ENCODE peak calls at places on chromosomes 4 and X, in six cellular contexts. Z is neuronal stem cell, V is IMR-90, I is fibroblast of lung, S is mammary epithelial cell, X is MM.1S. N is an unnamed sample.

GRCh38 chrX:51336584-51336983 is 4.0 kb downstream of the NUDT10 start:
- DNase-seq in Z (no peak), V (peak), I (peak), S (peak), X (peak), N (peak)

GRCh38 chr4:116925900-116926457 is 159.4 kb downstream of the TRAM1L1 start:
- DNase-seq in Z (peak), V (no peak), I (peak), S (no peak), X (no peak), N (no peak)

GRCh38 chr4:112213091-112213490 is 18.5 kb upstream of the AP1AR start:
- DNase-seq in Z (no peak), V (no peak), I (peak), S (peak), X (peak), N (peak)

GRCh38 chr4:176868676-176869075 is 76.0 kb upstream of the VEGFC start:
- DNase-seq in Z (no peak), V (no peak), I (no peak), S (no peak), X (peak), N (no peak)

GRCh38 chrX:87397103-87397886 is 120.3 kb upstream of the KLHL4 start:
- DNase-seq in Z (no peak), V (no peak), I (peak), S (no peak), X (no peak), N (no peak)

GRCh38 chrX:135481696-135482179 is 38.7 kb upstream of the INTS6L start:
- DNase-seq in Z (no peak), V (no peak), I (no peak), S (no peak), X (no peak), N (no peak)

GRCh38 chrX:1430451-1430850 is 22.3 kb downstream of the ASMTL start:
- DNase-seq in Z (no peak), V (no peak), I (no peak), S (no peak), X (no peak), N (no peak)

GRCh38 chr4:119626420-119626819 is 2.2 kb downstream of the PDE5A start:
- DNase-seq in Z (no peak), V (no peak), I (no peak), S (no peak), X (no peak), N (peak)

GRCh38 chr4:155207534-155208257 is 740 bp upstream of the NPY2R start:
- DNase-seq in Z (peak), V (no peak), I (peak), S (peak), X (no peak), N (no peak)

GRCh38 chr4:155208258-155209054 is at the start of gene NPY2R:
- DNase-seq in Z (peak), V (no peak), I (peak), S (no peak), X (no peak), N (no peak)
- H2AFZ ChIP-seq in Z (peak), V (peak), I (no peak), S (no peak), X (no peak), N (no peak)

DNA sequence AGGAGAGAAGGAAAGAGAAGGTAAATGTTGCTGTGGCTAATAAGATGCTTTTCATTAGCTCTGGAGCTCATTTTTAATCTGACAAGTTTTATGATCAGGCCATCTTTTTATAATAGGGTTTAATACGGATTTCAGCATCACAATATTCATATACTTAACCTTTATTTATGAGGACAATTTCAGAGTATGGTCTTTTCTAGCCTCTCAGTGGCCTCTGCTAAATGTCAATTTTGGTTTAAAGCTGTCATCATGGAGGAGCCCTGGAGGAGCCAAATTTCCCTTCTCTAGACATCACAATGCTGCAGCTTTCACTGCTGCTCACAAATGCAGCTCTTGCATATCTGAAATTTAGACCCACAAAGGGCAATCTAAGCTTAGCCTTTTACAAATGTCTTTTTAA is 510.4 kb downstream of the PCDH7 start:
- DNase-seq in Z (no peak), V (no peak), I (no peak), S (no peak), X (no peak), N (no peak)
- H2AFZ ChIP-seq in Z (no peak), V (no peak), I (no peak), S (no peak), X (no peak), N (no peak)

DNA sequence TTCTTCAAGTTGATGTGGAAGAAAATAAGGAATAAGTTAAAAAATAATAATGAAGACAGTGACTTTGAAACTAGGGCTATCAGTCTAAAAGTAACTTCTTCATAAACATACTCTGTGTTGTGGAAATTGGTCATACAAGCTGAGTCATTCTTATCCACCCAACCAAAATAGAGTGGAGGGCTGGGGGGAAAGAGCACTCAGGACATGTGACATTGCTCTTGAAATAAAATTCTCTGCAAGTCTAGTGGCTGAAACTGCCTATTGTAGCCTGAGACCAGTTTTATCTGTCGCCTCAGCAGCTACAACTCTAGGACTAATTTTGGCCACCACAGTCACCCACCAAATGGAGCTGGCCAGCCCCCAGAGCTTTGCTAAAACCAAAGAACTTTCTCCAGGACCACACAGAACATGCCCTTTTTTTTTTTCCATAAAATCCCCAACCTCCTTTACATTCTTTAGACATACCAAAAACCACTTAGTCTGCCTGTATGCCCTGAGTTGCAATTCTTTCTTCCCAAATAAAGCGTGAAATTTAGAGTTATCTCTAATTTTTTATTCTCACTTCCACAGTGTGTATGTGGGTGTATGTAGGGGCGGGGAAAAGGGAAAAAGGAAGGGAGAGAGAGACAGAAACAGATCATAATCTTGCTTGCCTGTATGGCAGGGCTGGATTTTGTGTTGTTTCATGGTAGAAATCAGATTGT is 23.0 kb upstream of the SLC25A4 start:
- DNase-seq in Z (no peak), V (peak), I (peak), S (no peak), X (peak), N (no peak)
- H2AFZ ChIP-seq in Z (no peak), V (no peak), I (no peak), S (no peak), X (peak), N (no peak)

GRCh38 chr4:169074117-169074516 is 64.1 kb upstream of the CBR4 start:
- DNase-seq in Z (no peak), V (no peak), I (no peak), S (no peak), X (no peak), N (no peak)
- H2AFZ ChIP-seq in Z (no peak), V (no peak), I (no peak), S (no peak), X (no peak), N (no peak)

DNA sequence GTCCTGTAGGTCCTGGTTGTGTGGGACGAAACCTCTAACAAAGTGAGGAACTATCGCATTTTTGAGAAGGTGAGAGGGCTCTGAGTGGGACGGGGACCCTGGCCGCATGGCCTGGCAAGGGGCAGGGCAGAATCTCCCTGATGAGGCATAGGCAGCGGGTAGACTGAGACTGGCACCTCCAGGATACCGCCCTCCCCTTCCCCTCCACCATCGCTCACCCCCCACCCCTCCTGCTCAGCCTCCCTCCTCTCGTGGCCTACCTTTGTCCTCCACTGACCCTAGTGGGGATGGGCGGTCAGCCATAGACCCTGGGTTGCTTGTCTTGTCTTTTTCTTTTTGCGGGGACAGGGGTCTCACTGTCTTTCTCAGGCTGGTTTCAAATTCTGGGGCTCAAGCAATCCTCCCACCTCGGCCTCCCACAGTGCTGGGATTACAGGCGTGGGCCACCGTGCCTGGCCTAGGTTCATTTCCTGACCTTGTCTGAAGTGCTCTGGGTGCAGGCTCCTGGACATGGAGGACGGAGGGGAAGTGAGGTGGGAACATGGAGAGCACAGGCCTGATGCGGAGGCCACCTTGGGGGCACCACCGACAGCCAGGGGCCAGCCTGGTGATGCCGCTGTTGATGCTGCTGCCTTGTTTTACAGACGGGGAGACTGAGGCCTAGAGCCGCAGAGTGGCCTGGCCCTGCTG is 10.5 kb upstream of the ADD1 start:
- DNase-seq in Z (no peak), V (no peak), I (no peak), S (no peak), X (no peak), N (no peak)
- H2AFZ ChIP-seq in Z (no peak), V (peak), I (no peak), S (no peak), X (no peak), N (no peak)

GRCh38 chr4:48082956-48083355 is 51.1 kb downstream of the TXK start:
- DNase-seq in Z (no peak), V (no peak), I (no peak), S (no peak), X (no peak), N (no peak)

GRCh38 chr4:48081196-48081595 is 52.9 kb downstream of the TXK start:
- DNase-seq in Z (no peak), V (peak), I (peak), S (no peak), X (no peak), N (no peak)

GRCh38 chr4:48090621-48091020 is 43.4 kb downstream of the TXK start:
- DNase-seq in Z (no peak), V (no peak), I (no peak), S (peak), X (no peak), N (no peak)

DNA sequence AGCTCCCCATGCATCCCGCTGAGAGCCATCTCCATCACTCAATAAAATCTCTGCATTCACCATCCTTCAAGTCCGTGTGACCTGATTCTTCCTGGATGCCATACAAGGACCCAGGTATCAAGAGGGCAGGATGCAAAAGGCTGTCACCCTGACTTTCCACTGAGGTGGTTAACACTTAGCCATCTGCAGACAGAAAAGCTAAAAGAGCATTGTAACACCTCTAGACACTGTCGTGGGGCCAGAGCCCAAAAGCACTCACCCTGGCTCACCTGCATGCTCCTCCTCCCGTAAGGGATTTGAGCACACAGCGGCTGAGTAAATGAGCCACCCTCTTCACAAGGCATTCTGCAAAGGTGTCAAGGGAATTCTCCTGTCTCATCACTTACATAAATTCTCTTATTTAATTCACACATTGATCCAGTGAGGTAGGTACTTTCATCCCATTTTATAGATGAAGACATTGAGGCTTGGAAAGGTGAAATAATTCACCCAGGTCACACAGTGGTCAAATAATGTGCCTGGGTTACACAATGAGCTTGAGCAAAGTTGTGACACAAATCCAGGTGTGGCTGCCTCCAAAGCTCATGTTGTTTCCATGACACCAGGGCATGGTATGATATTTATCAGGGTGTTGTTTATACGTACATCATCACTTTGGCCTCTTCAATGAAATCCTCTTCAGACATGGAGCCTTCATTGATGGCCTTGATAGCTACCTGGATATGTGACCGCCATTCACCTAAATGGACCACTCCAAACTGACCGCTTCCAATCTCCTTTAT is 48.0 kb downstream of the TXK start:
- DNase-seq in Z (no peak), V (no peak), I (no peak), S (no peak), X (no peak), N (no peak)
- H2AFZ ChIP-seq in Z (no peak), V (no peak), I (no peak), S (no peak), X (no peak), N (no peak)

GRCh38 chr4:19266566-19266965 is 985.1 kb upstream of the SLIT2 start:
- DNase-seq in Z (peak), V (no peak), I (no peak), S (no peak), X (no peak), N (no peak)
- H2AFZ ChIP-seq in Z (peak), V (no peak), I (no peak), S (no peak), X (no peak), N (no peak)

GRCh38 chr4:40210776-40211175 is 13.9 kb downstream of the RHOH start:
- DNase-seq in Z (no peak), V (no peak), I (no peak), S (peak), X (no peak), N (no peak)

GRCh38 chr4:40214038-40214437 is 17.2 kb downstream of the RHOH start:
- DNase-seq in Z (no peak), V (no peak), I (no peak), S (no peak), X (no peak), N (no peak)

GRCh38 chr4:40214661-40215418 is 18.0 kb downstream of the RHOH start:
- DNase-seq in Z (no peak), V (no peak), I (no peak), S (no peak), X (no peak), N (no peak)

GRCh38 chr4:40211224-40212185 is 14.7 kb downstream of the RHOH start:
- DNase-seq in Z (no peak), V (peak), I (no peak), S (no peak), X (no peak), N (no peak)

DNA sequence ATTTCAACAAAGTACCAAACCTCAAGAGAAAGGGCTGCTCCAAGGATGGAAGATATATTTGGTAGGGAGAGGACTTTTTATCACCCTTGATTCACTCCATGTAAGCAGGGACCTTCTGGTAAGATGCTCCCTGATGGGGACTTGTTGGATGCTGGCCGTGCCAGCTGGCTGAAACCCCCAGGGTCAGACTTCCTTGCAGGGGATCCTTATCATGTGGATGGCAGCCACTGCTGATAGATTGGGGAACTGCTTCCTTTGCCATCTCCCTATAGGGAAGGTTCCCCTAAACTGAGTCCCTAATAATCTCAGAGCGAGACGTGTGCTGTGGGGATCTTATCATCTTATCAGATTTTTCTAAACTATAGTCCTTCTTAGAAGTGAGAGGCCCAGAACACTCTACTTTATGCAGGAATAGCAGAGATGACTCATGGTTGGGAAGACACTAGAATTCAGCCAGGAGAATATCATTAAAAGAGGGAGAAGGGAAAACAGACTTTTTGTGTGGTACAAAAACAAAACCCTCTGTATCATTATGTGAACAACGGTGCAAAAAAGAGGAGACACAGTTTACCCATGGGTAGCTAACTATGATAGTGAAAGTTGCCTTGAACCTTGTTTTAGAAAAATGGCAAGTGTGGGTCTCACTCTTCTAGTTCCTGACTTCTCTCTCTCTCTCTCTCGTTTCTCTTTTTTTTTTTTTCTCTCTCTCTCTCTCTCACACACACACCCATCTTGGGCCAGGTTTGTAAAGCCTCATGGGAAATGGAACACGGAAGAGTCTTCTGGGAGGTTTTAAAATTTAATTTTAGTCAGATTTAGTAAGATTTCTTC is 16.1 kb downstream of the RHOH start:
- DNase-seq in Z (no peak), V (peak), I (peak), S (no peak), X (no peak), N (peak)
- H2AFZ ChIP-seq in Z (no peak), V (no peak), I (no peak), S (no peak), X (no peak), N (peak)